ENCODE peak calls at places on chromosome 1, in seven cellular contexts. Q is activated CD4-positive, alpha-beta T cell treated with anti-CD3 and anti-CD28 coated beads, Interleukin-2, amount 50 U/mL, for 1 hour; T is fibroblast of lung; N is NCI-H1092; I is H7; U is LoVo; F is GM04503. D is an unnamed sample.

GRCh38 chr1:81174811-81175476 is 625.8 kb upstream of the ADGRL2 start:
- DNase-seq in Q (no peak), N (no peak), T (peak), U (no peak), F (no peak), I (no peak), D (no peak)

GRCh38 chr1:2044510-2045319 is 5.5 kb upstream of the PRKCZ start:
- DNase-seq in F (no peak), I (peak), N (peak), T (peak), U (peak), Q (peak), D (peak)

GRCh38 chr1:245690153-245690552 is 535.4 kb downstream of the KIF26B start:
- DNase-seq in Q (no peak), I (no peak), U (no peak), T (peak), F (no peak), N (no peak), D (no peak)

GRCh38 chr1:231196728-231197127 is 34.9 kb downstream of the TRIM67 start:
- DNase-seq in Q (no peak), I (no peak), T (no peak), N (no peak), F (no peak), U (no peak), D (no peak)

GRCh38 chr1:192024881-192025280 is 133.4 kb upstream of the RGS18 start:
- DNase-seq in I (no peak), N (no peak), F (no peak), T (no peak), Q (no peak), U (no peak), D (no peak)

GRCh38 chr1:8424539-8425116 is 106.7 kb downstream of the SLC45A1 start:
- DNase-seq in Q (no peak), F (no peak), T (no peak), U (peak), N (no peak), I (peak), D (peak)

GRCh38 chr1:66336641-66336991 is 197.3 kb upstream of the SGIP1 start:
- DNase-seq in U (no peak), T (no peak), N (no peak), Q (no peak), F (no peak), I (no peak), D (no peak)

GRCh38 chr1:215786997-215787396 is 219.9 kb downstream of the KCTD3 start:
- DNase-seq in U (no peak), N (no peak), F (no peak), Q (no peak), T (no peak), I (no peak), D (no peak)

GRCh38 chr1:29835486-29836273 is 599.4 kb downstream of the PTPRU start:
- DNase-seq in F (no peak), T (no peak), Q (no peak), N (peak), I (no peak), U (no peak), D (no peak)

GRCh38 chr1:75991497-75992114 is 59.4 kb upstream of the ASB17 start:
- DNase-seq in I (peak), T (peak), N (peak), Q (peak), U (peak), F (no peak), D (peak)

GRCh38 chr1:56414728-56415224 is 164.6 kb downstream of the PLPP3 start:
- DNase-seq in N (no peak), Q (no peak), T (no peak), U (peak), I (no peak), F (no peak), D (no peak)

GRCh38 chr1:59417406-59417805 is 120.5 kb downstream of the FGGY start:
- DNase-seq in Q (no peak), U (no peak), F (no peak), T (peak), N (no peak), I (no peak), D (no peak)

GRCh38 chr1:225476538-225476988 is 48.7 kb upstream of the LBR start:
- DNase-seq in F (no peak), T (peak), Q (no peak), N (no peak), U (no peak), I (no peak), D (no peak)

GRCh38 chr1:6062670-6063069 is 17.0 kb downstream of the KCNAB2 start:
- DNase-seq in T (no peak), N (no peak), U (no peak), F (no peak), Q (no peak), I (no peak), D (no peak)

GRCh38 chr1:106292130-106292529 is 764.3 kb upstream of the PRMT6 start:
- DNase-seq in T (no peak), N (no peak), I (no peak), U (no peak), F (no peak), Q (no peak), D (no peak)

GRCh38 chr1:226643701-226644540 is 95.2 kb downstream of the ITPKB start:
- DNase-seq in F (no peak), I (no peak), Q (no peak), T (no peak), U (no peak), N (no peak), D (peak)

GRCh38 chr1:155976062-155976912 is 2.1 kb downstream of the ARHGEF2 start:
- DNase-seq in T (peak), U (no peak), N (peak), Q (peak), I (peak), F (peak), D (peak)

GRCh38 chr1:214216779-214217178 is 64.2 kb upstream of the SMYD2 start:
- DNase-seq in Q (no peak), I (no peak), U (no peak), T (no peak), F (no peak), N (no peak), D (no peak)

GRCh38 chr1:23558140-23558871 is 995 bp downstream of the ID3 start:
- DNase-seq in F (no peak), U (peak), I (peak), T (peak), Q (peak), N (peak), D (peak)

GRCh38 chr1:154327466-154328317 is 2.4 kb downstream of the ATP8B2 start:
- DNase-seq in N (no peak), T (no peak), I (peak), U (no peak), Q (no peak), F (no peak), D (peak)

GRCh38 chr1:10615932-10616671 is 141.4 kb downstream of the PEX14 start:
- DNase-seq in U (no peak), I (peak), Q (no peak), T (no peak), F (no peak), N (no peak), D (no peak)

GRCh38 chr1:175317309-175317708 is 124.7 kb upstream of the KIAA0040 start:
- DNase-seq in Q (peak), N (no peak), I (peak), U (no peak), F (no peak), T (no peak), D (no peak)

GRCh38 chr1:197774691-197775281 is 494 bp downstream of the DENND1B start:
- DNase-seq in I (peak), T (peak), Q (peak), F (no peak), N (no peak), U (peak), D (peak)

D was measured in CD4-positive, CD25-positive, alpha-beta regulatory T cell.